ENCODE peak calls at places on chromosomes 12 and 14, in eight cellular contexts. Y is GM12878, N is stomach, W is HCT116, M is GM23338, I is Panc1, P is breast epithelium, S is transverse colon. O is an unnamed sample.

GRCh38 chr12:76340680-76341435 is 7.4 kb downstream of the BBS10 start:
- DNase-seq in Y (no peak), N (no peak), W (no peak), M (no peak), I (no peak), P (no peak), S (no peak), O (no peak)

GRCh38 chr14:54211562-54212308 is 185.1 kb upstream of the CDKN3 start:
- DNase-seq in Y (no peak), N (no peak), W (peak; percentile 64), M (no peak), I (no peak), P (no peak), S (no peak), O (no peak)

GRCh38 chr14:106080922-106081321 is 554.5 kb downstream of the TMEM121 start:
- DNase-seq in Y (no peak), N (no peak), W (no peak), M (no peak), I (no peak), P (no peak), S (no peak), O (no peak)

GRCh38 chr14:76710093-76711010 is 50.9 kb upstream of the VASH1 start:
- DNase-seq in Y (no peak), N (no peak), W (peak; percentile 24), M (peak; percentile 71), I (no peak), P (no peak), S (no peak), O (no peak)

GRCh38 chr12:49338830-49339463 is 2.0 kb upstream of the C1QL4 start:
- DNase-seq in Y (no peak), N (peak; percentile 3), W (no peak), M (no peak), I (no peak), P (no peak), S (no peak), O (no peak)

GRCh38 chr12:7959278-7960063 is 23.5 kb upstream of the SLC2A3 start:
- DNase-seq in Y (peak; percentile 70), N (no peak), W (no peak), M (peak; percentile 97), I (no peak), P (no peak), S (peak; percentile 41), O (no peak)

GRCh38 chr12:22130671-22131070 is 84.7 kb downstream of the CMAS start:
- DNase-seq in Y (no peak), N (no peak), W (no peak), M (no peak), I (no peak), P (no peak), S (no peak), O (no peak)

GRCh38 chr14:61536661-61537566 is 158.4 kb upstream of the HIF1A start:
- DNase-seq in Y (no peak), N (no peak), W (no peak), M (no peak), I (no peak), P (no peak), S (no peak), O (no peak)

GRCh38 chr14:68199465-68200145 is 380.0 kb downstream of the RAD51B start:
- DNase-seq in Y (no peak), N (peak; percentile 50), W (no peak), M (peak; percentile 60), I (no peak), P (no peak), S (no peak), O (peak; percentile 9)

GRCh38 chr12:71865757-71866536 is 26.4 kb downstream of the TBC1D15 start:
- DNase-seq in Y (no peak), N (no peak), W (no peak), M (no peak), I (no peak), P (no peak), S (no peak), O (no peak)

GRCh38 chr12:63045020-63045860 is 105.8 kb downstream of the AVPR1A start:
- DNase-seq in Y (no peak), N (no peak), W (no peak), M (no peak), I (no peak), P (no peak), S (no peak), O (no peak)

GRCh38 chr14:64488590-64489099 is 15.0 kb downstream of the ZBTB25 start:
- DNase-seq in Y (no peak), N (no peak), W (no peak), M (no peak), I (no peak), P (no peak), S (peak; percentile 41), O (no peak)

GRCh38 chr12:106345739-106346138 is 11.8 kb upstream of the POLR3B start:
- DNase-seq in Y (no peak), N (peak; percentile 27), W (peak; percentile 51), M (peak; percentile 72), I (peak; percentile 32), P (no peak), S (no peak), O (peak; percentile 21)

GRCh38 chr14:21846227-21846885 is 172.7 kb upstream of the OR4E1 start:
- DNase-seq in Y (no peak), N (peak; percentile 40), W (no peak), M (peak; percentile 77), I (no peak), P (no peak), S (peak; percentile 49), O (no peak)

GRCh38 chr12:115998119-115998633 is 279.3 kb downstream of the MED13L start:
- DNase-seq in Y (no peak), N (no peak), W (peak; percentile 32), M (peak; percentile 73), I (peak; percentile 8), P (no peak), S (peak; percentile 14), O (no peak)

GRCh38 chr14:74954232-74954946 is 1.0 kb downstream of the PGF start:
- DNase-seq in Y (no peak), N (no peak), W (no peak), M (no peak), I (no peak), P (no peak), S (no peak), O (no peak)

GRCh38 chr14:101628471-101628966 is 67.2 kb downstream of the DIO3 start:
- DNase-seq in Y (no peak), N (peak; percentile 72), W (peak; percentile 31), M (peak; percentile 79), I (peak; percentile 20), P (peak; percentile 75), S (peak; percentile 76), O (peak; percentile 53)

GRCh38 chr14:102819790-102820330 is 42.6 kb downstream of the TRAF3 start:
- DNase-seq in Y (no peak), N (no peak), W (no peak), M (no peak), I (no peak), P (no peak), S (no peak), O (no peak)

GRCh38 chr14:77303417-77304156 is 17.1 kb downstream of the POMT2 start:
- DNase-seq in Y (no peak), N (no peak), W (peak; percentile 54), M (no peak), I (peak; percentile 96), P (no peak), S (no peak), O (no peak)

GRCh38 chr12:131210506-131211278 is 257.0 kb downstream of the ADGRD1 start:
- DNase-seq in Y (no peak), N (no peak), W (no peak), M (no peak), I (no peak), P (no peak), S (no peak), O (no peak)

GRCh38 chr12:58671196-58671595 is 249.1 kb downstream of the LRIG3 start:
- DNase-seq in Y (no peak), N (no peak), W (no peak), M (no peak), I (no peak), P (no peak), S (no peak), O (no peak)

GRCh38 chr14:98171654-98172053 is 1100.3 kb downstream of the BCL11B start:
- DNase-seq in Y (no peak), N (no peak), W (no peak), M (no peak), I (no peak), P (no peak), S (no peak), O (no peak)

GRCh38 chr12:12523229-12523628 is 39.4 kb downstream of the DUSP16 start:
- DNase-seq in Y (no peak), N (no peak), W (no peak), M (no peak), I (no peak), P (no peak), S (no peak), O (no peak)

GRCh38 chr12:6161124-6161882 is 36.8 kb upstream of the VWF start:
- DNase-seq in Y (no peak), N (no peak), W (no peak), M (no peak), I (no peak), P (no peak), S (no peak), O (no peak)

DNA sequence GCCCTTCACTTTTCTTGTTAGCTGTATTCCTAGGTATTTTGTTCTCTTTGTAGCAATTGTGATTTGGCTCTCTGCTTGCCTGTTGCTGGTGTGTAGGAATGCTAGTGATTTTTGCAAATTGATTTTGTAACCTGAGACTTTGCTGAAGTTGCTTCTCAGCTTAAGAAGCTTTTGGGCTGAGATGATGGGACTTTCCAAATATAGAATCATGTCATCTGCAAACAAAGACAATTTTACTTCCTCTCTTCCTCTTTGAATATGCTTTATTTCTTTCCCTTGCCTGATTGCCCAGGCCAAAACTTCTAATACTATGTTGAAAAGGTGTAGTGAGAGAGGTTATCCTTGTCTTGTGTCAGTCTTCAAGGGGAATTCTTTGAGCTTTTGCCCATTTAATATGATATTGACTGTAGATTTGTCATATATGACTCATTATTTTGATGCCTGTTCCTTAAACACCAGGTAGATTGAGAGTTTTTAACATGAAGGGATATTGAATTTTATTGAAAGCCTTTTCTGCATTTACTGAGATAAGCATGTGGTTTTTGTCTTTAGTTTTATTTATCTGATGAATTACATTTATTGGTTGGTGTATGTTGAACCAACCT is 26.7 kb downstream of the CLECL1 start:
- DNase-seq in Y (no peak), N (no peak), W (no peak), M (no peak), I (no peak), P (no peak), S (no peak), O (no peak)
- H3K4me1 ChIP-seq in Y (peaks cover 55% of the 10 kb centered on the region), N (peaks cover 14% of the 10 kb centered on the region), W (no peaks in the 10 kb centered on the region), M (peaks cover 4% of the 10 kb centered on the region), I (no peaks in the 10 kb centered on the region), P (no peaks in the 10 kb centered on the region), S (peaks cover 9% of the 10 kb centered on the region), O (no peaks in the 10 kb centered on the region)

GRCh38 chr12:108563135-108563803 is 873 bp downstream of the ISCU start:
- DNase-seq in Y (peak; percentile 83), N (peak; percentile 81), W (peak; percentile 87), M (peak; percentile 89), I (peak; percentile 72), P (peak; percentile 65), S (peak; percentile 92), O (peak; percentile 76)
- TF ChIP-seq POLR2AphosphoS5 in Y (peak; percentile 93), N (peak; percentile 35), W (peak; percentile 87), M (peak; percentile 20), I (peak; percentile 25), P (peak; percentile 55), S (peak; percentile 90), O (peak; percentile 70)

GRCh38 chr12:132536102-132536876 is 46.3 kb downstream of the FBRSL1 start:
- DNase-seq in Y (no peak), N (no peak), W (no peak), M (no peak), I (no peak), P (no peak), S (no peak), O (no peak)
- H3K4me1 ChIP-seq in Y (no peaks in the 10 kb centered on the region), N (no peaks in the 10 kb centered on the region), W (no peaks in the 10 kb centered on the region), M (no peaks in the 10 kb centered on the region), I (no peaks in the 10 kb centered on the region), P (no peaks in the 10 kb centered on the region), S (no peaks in the 10 kb centered on the region), O (no peaks in the 10 kb centered on the region)

GRCh38 chr12:52055781-52056711 is 4.8 kb downstream of the NR4A1 start:
- DNase-seq in Y (no peak), N (peak; percentile 43), W (no peak), M (no peak), I (no peak), P (no peak), S (peak; percentile 52), O (no peak)
- TF ChIP-seq POLR2AphosphoS5 in Y (no peak), N (peak; percentile 82), W (no peak), M (no peak), I (no peak), P (no peak), S (peak; percentile 23), O (peak; percentile 54)